ENCODE peak calls at places on chromosome 19, in six cellular contexts. I, T, C, D, A and Q are unnamed samples.

GRCh38 chr19:35261356-35262100 is 7.2 kb upstream of the USF2 start:
- DNase-seq in I (no peak), T (peak), C (peak), D (no peak), A (peak), Q (peak)

GRCh38 chr19:16476401-16476800 is 4.6 kb upstream of the EPS15L1 start:
- DNase-seq in I (no peak), T (no peak), C (no peak), D (no peak), A (no peak), Q (no peak)

GRCh38 chr19:29702161-29702957 is 12.7 kb downstream of the C19orf12 start:
- DNase-seq in I (no peak), T (no peak), C (peak), D (no peak), A (no peak), Q (no peak)

GRCh38 chr19:6108721-6109633 is 1.3 kb downstream of the RFX2 start:
- DNase-seq in I (peak), T (peak), C (no peak), D (peak), A (peak), Q (no peak)

GRCh38 chr19:39052243-39052746 is 19.9 kb upstream of the FBXO27 start:
- DNase-seq in I (peak), T (peak), C (peak), D (peak), A (peak), Q (peak)

GRCh38 chr19:10408511-10409291 is 5.4 kb upstream of the CDC37 start:
- DNase-seq in I (no peak), T (peak), C (no peak), D (no peak), A (no peak), Q (no peak)

GRCh38 chr19:3160219-3160618 is 18.4 kb upstream of the S1PR4 start:
- DNase-seq in I (no peak), T (no peak), C (no peak), D (no peak), A (no peak), Q (no peak)

GRCh38 chr19:23563326-23563725 is 123.7 kb downstream of the ZNF675 start:
- DNase-seq in I (no peak), T (no peak), C (no peak), D (no peak), A (no peak), Q (no peak)

GRCh38 chr19:55086730-55087541 is 11.3 kb downstream of the EPS8L1 start:
- DNase-seq in I (peak), T (peak), C (peak), D (peak), A (peak), Q (peak)

GRCh38 chr19:8311461-8312260 is 3.5 kb upstream of the CD320 start:
- DNase-seq in I (no peak), T (peak), C (peak), D (no peak), A (no peak), Q (peak)

GRCh38 chr19:18269336-18269735 is 4.9 kb downstream of the IQCN start:
- DNase-seq in I (no peak), T (no peak), C (no peak), D (no peak), A (no peak), Q (no peak)

GRCh38 chr19:48999481-49000325 is 6.0 kb downstream of the RUVBL2 start:
- DNase-seq in I (no peak), T (peak), C (peak), D (no peak), A (peak), Q (no peak)

GRCh38 chr19:10418281-10419199 is 1.8 kb upstream of the PDE4A start:
- DNase-seq in I (no peak), T (no peak), C (no peak), D (no peak), A (peak), Q (no peak)

GRCh38 chr19:3655402-3656072 is 28.9 kb upstream of the CACTIN start:
- DNase-seq in I (no peak), T (no peak), C (no peak), D (no peak), A (no peak), Q (peak)

GRCh38 chr19:57558525-57558924 is 1.1 kb downstream of the ZNF550 start:
- DNase-seq in I (no peak), T (no peak), C (no peak), D (no peak), A (no peak), Q (no peak)

GRCh38 chr19:39518458-39518857 is 3.5 kb downstream of the SELENOV start:
- DNase-seq in I (no peak), T (no peak), C (no peak), D (no peak), A (peak), Q (no peak)

GRCh38 chr19:39110263-39110967 is 15.2 kb upstream of the PAK4 start:
- DNase-seq in I (no peak), T (peak), C (peak), D (peak), A (peak), Q (no peak)

GRCh38 chr19:33674575-33675367 is 53.0 kb downstream of the CHST8 start:
- DNase-seq in I (no peak), T (no peak), C (no peak), D (no peak), A (no peak), Q (peak)

GRCh38 chr19:35327642-35328041 is 1.3 kb upstream of the CD22 start:
- DNase-seq in I (no peak), T (no peak), C (no peak), D (no peak), A (peak), Q (no peak)

GRCh38 chr19:46221981-46222610 is 7.4 kb upstream of the IGFL1 start:
- DNase-seq in I (peak), T (no peak), C (no peak), D (no peak), A (peak), Q (no peak)

GRCh38 chr19:14089662-14090508 is 666 bp downstream of the SAMD1 start:
- DNase-seq in I (no peak), T (peak), C (peak), D (peak), A (no peak), Q (no peak)

GRCh38 chr19:14363203-14364097 is 17.8 kb upstream of the ADGRE5 start:
- DNase-seq in I (peak), T (peak), C (peak), D (no peak), A (peak), Q (no peak)

GRCh38 chr19:11460207-11460606 is 20.6 kb downstream of the ELAVL3 start:
- DNase-seq in I (no peak), T (no peak), C (no peak), D (no peak), A (no peak), Q (no peak)
- TF ChIP-seq CTCF in I (no peak), T (no peak), C (no peak), D (no peak), A (peak), Q (peak)

GRCh38 chr19:13057744-13058143 is 44.9 kb downstream of the LYL1 start:
- DNase-seq in I (no peak), T (no peak), C (no peak), D (no peak), A (no peak), Q (no peak)

GRCh38 chr19:13060233-13060963 is 42.3 kb downstream of the LYL1 start:
- DNase-seq in I (no peak), T (peak), C (no peak), D (no peak), A (no peak), Q (no peak)

GRCh38 chr19:13060964-13061927 is 41.4 kb downstream of the LYL1 start:
- DNase-seq in I (peak), T (peak), C (peak), D (peak), A (peak), Q (peak)

GRCh38 chr19:13057147-13057572 is 45.5 kb downstream of the LYL1 start:
- DNase-seq in I (no peak), T (no peak), C (no peak), D (no peak), A (no peak), Q (no peak)

GRCh38 chr19:13058951-13059660 is 43.6 kb downstream of the LYL1 start:
- DNase-seq in I (no peak), T (no peak), C (no peak), D (peak), A (no peak), Q (no peak)
- TF ChIP-seq CTCF in I (no peak), T (no peak), C (no peak), D (peak), A (peak), Q (no peak)

DNA sequence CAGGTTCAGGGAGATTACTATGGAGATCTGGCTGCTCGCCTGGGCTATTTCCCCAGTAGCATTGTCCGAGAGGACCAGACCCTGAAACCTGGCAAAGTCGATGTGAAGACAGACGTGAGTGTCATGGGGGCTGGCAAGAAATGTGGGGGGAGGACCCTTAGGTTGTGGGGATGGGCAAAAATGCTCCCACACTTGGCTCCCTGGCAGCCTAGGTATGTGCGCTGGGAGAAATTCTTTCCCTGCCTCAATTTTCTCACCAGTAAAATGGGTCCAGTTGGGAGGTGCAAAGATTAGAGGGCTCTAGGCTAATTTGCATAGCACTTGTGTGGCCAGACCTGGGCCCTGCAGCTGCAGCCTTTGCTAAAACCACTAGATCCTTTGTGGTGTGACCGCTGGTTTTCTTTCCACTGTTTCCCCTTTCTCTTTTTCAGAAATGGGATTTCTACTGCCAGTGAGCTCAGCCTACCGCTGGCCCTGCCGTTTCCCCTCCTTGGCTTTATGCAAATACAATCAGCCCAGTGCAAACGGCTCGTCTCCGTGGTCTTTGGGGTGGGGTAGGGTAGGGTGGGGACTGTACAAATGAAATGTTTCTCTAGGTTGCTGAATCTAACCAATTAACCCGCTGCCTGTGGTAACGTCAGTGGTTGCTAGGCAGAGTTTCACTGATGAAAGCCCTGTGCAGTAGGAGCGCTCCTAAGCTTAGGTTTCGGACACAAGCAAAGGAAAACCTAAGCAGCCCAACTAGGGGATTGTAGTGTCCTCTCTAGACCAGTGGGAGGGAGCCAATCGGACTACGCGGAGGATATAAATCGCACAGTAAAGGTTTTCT is 867 bp upstream of the RAB4B start:
- DNase-seq in I (peak), T (peak), C (peak), D (peak), A (peak), Q (peak)
- TF ChIP-seq CTCF in I (no peak), T (no peak), C (no peak), D (no peak), A (no peak), Q (no peak)

DNA sequence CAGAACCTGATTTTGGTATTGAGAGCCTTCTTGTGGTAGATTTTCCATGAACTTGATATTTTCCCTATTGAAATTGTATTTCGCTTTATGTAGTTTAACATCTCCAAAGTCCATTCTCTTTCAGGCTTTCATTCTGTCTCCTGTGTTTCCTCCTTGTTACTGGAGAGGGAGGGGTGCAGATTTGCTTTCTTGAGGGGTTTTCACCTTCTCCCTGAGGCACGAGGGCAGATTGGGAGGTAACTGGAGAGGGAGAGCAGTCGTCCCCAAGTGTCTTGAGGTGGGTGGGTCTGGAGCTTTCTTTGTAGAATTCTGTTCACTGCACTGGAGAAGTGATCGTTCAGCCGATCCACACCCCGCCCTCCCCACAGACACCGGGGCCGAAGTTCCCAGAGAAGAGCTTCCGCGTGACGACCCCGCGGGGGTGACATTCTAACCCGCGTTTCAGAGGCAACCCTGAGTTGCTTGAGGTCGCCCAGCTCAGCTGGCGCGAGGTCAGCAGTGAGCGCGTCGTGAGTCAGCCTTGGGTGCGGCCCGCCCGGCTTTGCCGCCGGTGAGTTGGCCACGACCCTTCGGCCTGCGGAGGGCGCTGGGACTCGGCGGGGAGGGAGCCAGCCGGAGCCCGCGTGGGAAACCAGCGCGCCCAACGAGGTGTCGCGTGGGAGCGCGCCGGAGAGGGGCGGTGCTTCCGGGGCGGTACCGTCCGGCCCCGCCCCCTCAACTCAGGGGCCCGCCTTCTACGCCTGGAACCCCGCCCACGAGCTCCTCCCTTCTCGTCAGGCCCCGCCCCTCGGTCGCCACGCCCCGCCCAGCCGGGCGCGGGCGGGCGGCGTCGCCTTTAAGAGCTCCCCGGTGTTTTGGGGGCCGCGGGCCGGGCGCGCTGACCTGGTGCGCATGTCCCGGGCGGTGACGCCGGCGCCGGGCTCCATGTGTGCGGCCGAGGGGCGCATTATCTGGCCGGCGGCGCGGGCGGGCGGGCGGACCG is at the start of gene GATAD2A:
- DNase-seq in I (peak), T (peak), C (peak), D (peak), A (peak), Q (peak)
- TF ChIP-seq CTCF in I (no peak), T (peak), C (no peak), D (peak), A (no peak), Q (peak)